ENCODE peak calls at places on chromosome 11, in ten cellular contexts. K, V, M, B, O, P, I, Q, X and D are unnamed samples. For H3K4me1, the result is how much of the 10 kb centered on the place peaks cover.

GRCh38 chr11:1453611-1454386 is 32.8 kb downstream of the MOB2 start:
- DNase-seq in V (no peak), M (peak), Q (no peak), B (peak), P (peak), I (no peak), X (no peak), O (no peak), K (no peak), D (peak)

GRCh38 chr11:111737877-111738205 is 28.3 kb downstream of the PPP2R1B start:
- DNase-seq in B (no peak), M (no peak), X (no peak), O (no peak), K (no peak), Q (no peak), P (no peak), V (no peak), I (no peak), D (no peak)

GRCh38 chr11:126403658-126404057 is 48.2 kb downstream of the ST3GAL4 start:
- DNase-seq in K (no peak), B (no peak), Q (no peak), M (peak), V (no peak), O (no peak), X (no peak), P (no peak), I (no peak), D (no peak)

GRCh38 chr11:102012946-102013345 is 34.3 kb upstream of the CFAP300 start:
- DNase-seq in I (no peak), K (no peak), M (no peak), B (peak), V (no peak), O (no peak), Q (no peak), P (no peak), X (no peak), D (no peak)

GRCh38 chr11:16528639-16529038 is 172.3 kb upstream of the SOX6 start:
- DNase-seq in M (no peak), K (no peak), O (no peak), I (no peak), B (no peak), X (no peak), Q (no peak), V (no peak), P (no peak), D (no peak)

GRCh38 chr11:20739004-20739612 is 69.7 kb downstream of the NELL1 start:
- DNase-seq in I (no peak), Q (no peak), V (no peak), O (no peak), B (no peak), P (no peak), X (no peak), M (no peak), K (no peak), D (no peak)

GRCh38 chr11:116357769-116358544 is 414.8 kb downstream of the BUD13 start:
- DNase-seq in Q (no peak), M (peak), B (no peak), V (no peak), O (no peak), P (no peak), I (peak), X (no peak), K (no peak), D (no peak)

GRCh38 chr11:73414977-73415492 is 38.8 kb downstream of the RELT start:
- DNase-seq in K (no peak), O (no peak), Q (no peak), I (no peak), M (no peak), X (no peak), V (no peak), B (no peak), P (no peak), D (no peak)

GRCh38 chr11:27194976-27195375 is 154.4 kb downstream of the BBOX1 start:
- DNase-seq in K (no peak), B (no peak), I (no peak), V (no peak), O (no peak), Q (no peak), X (no peak), M (no peak), P (no peak), D (no peak)

GRCh38 chr11:76196849-76197248 is 9.5 kb downstream of the WNT11 start:
- DNase-seq in Q (no peak), K (no peak), M (no peak), X (no peak), O (no peak), I (no peak), B (no peak), V (no peak), P (no peak), D (no peak)

GRCh38 chr11:46930089-46930488 is 6.5 kb upstream of the CSTPP1 start:
- DNase-seq in K (no peak), O (no peak), V (no peak), X (no peak), I (no peak), P (no peak), B (no peak), Q (no peak), M (no peak), D (peak)

GRCh38 chr11:129292768-129293167 is 82.9 kb upstream of the BARX2 start:
- DNase-seq in V (no peak), Q (no peak), I (no peak), M (no peak), K (no peak), O (no peak), X (no peak), P (no peak), B (no peak), D (no peak)

GRCh38 chr11:86608251-86608799 is 64.1 kb downstream of the ME3 start:
- DNase-seq in O (peak), P (peak), Q (peak), B (peak), X (peak), M (peak), K (peak), V (peak), I (peak), D (peak)

GRCh38 chr11:72706579-72706978 is 32.4 kb upstream of the PDE2A start:
- DNase-seq in V (no peak), B (no peak), X (no peak), M (no peak), I (no peak), Q (no peak), K (no peak), O (no peak), P (no peak), D (no peak)

GRCh38 chr11:61745796-61746653 is 6.4 kb upstream of the MYRF start:
- DNase-seq in B (no peak), X (no peak), I (no peak), P (no peak), Q (no peak), M (peak), V (no peak), O (peak), K (no peak), D (no peak)

GRCh38 chr11:100964400-100964799 is 165.2 kb downstream of the PGR start:
- DNase-seq in Q (no peak), M (no peak), X (no peak), I (no peak), O (no peak), B (no peak), P (no peak), V (no peak), K (peak), D (no peak)

GRCh38 chr11:124868322-124869274 is 3.4 kb downstream of the ROBO3 start:
- DNase-seq in V (no peak), O (peak), P (no peak), X (no peak), Q (peak), M (no peak), I (no peak), B (no peak), K (no peak), D (no peak)
- TF ChIP-seq CTCF in V (no peak), O (no peak), P (no peak), X (no peak), Q (no peak), M (no peak), I (no peak), B (no peak), K (no peak), D (peak)

DNA sequence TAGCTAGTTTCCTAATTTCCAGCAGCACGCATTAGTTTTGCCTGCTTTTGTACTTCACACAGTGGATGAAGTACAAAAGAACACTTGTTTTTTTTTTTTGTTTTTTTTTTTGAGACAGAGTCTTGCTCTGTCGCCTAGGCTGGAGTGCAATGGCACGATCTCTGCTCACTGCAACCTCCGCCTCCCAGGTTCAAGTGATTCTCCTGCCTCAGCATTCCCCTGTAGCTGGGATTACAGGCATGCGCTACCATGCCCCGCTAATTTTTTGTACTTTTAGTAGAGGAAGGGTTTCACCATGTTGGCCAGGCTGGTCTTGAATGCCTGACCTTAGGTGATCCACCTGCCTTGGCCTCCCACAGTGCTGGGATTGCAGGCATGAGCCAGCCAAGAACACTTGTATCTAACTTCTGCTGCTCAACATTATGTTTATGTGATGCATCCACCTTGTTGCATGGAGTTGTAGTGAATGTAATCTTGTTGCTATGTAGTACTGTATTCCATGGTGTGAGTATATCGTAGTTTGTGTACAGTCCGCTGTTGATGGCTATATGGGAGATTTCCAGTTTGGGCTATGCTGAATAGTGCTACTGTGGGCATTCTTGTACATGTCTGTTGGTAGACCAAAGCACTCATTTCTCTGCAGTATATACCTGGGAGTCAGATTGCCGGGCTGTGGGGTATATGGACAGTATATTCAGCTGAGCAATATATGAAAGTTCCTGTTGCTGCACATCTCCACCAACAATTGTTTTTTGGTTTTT is 17.3 kb downstream of the PACS1 start:
- DNase-seq in K (no peak), Q (no peak), O (no peak), X (no peak), P (no peak), M (peak), I (no peak), V (no peak), B (no peak), D (no peak)
- H3K4me1 ChIP-seq in K (under half), Q (under half), O (under half), X (under half), P (under half), M (under half), I (under half), V (under half), B (under half), D (under half)

GRCh38 chr11:117481885-117482284 is 154.2 kb downstream of the CEP164 start:
- DNase-seq in K (no peak), X (no peak), P (no peak), B (no peak), Q (no peak), M (no peak), O (no peak), I (no peak), V (no peak), D (no peak)

GRCh38 chr11:117482881-117483280 is 155.2 kb downstream of the CEP164 start:
- DNase-seq in K (no peak), I (no peak), O (no peak), M (no peak), P (no peak), Q (no peak), X (no peak), V (no peak), B (no peak), D (no peak)

GRCh38 chr11:117486059-117486458 is 158.4 kb downstream of the CEP164 start:
- DNase-seq in O (no peak), X (no peak), Q (no peak), K (no peak), P (no peak), I (no peak), M (no peak), B (no peak), V (no peak), D (no peak)

GRCh38 chr11:117483372-117483771 is 155.7 kb downstream of the CEP164 start:
- DNase-seq in V (no peak), I (no peak), M (no peak), B (no peak), P (no peak), Q (no peak), K (no peak), O (no peak), X (no peak), D (no peak)

DNA sequence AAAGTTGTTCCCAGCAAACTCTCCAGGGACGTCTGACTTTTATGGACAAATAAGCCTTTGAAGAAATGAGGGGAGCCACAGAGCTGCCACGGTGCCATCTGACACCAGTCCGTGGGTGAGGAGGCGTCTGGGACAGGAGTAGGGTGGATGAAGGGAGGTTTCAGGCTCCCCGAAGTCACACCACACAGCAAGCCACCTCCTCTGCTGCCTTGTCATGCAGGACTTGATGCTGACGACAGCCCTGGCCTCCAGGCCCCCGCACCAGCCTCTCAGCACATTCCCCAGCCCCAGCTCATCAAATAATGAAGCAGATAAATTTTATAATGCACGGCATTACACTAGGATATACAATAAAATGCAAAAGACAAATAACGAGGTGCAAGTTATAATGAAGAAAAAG is 156.5 kb downstream of the CEP164 start:
- DNase-seq in X (no peak), B (no peak), Q (no peak), O (no peak), K (no peak), I (no peak), V (no peak), M (no peak), P (no peak), D (no peak)
- H3K27ac ChIP-seq in X (no peak), B (no peak), Q (no peak), O (no peak), K (no peak), I (no peak), V (no peak), M (no peak), P (no peak), D (no peak)

GRCh38 chr11:69167916-69168691 is 12.4 kb downstream of the SMIM38 start:
- DNase-seq in Q (peak), K (peak), M (no peak), I (no peak), P (peak), O (no peak), V (no peak), B (no peak), X (no peak), D (peak)

GRCh38 chr11:69164824-69165223 is 9.1 kb downstream of the SMIM38 start:
- DNase-seq in M (no peak), O (no peak), Q (no peak), V (no peak), P (no peak), X (no peak), B (no peak), I (no peak), K (no peak), D (no peak)

GRCh38 chr11:69167130-69167915 is 11.6 kb downstream of the SMIM38 start:
- DNase-seq in B (no peak), M (no peak), O (no peak), K (no peak), V (no peak), I (no peak), Q (peak), P (no peak), X (no peak), D (no peak)

GRCh38 chr11:69165775-69166174 is 10.0 kb downstream of the SMIM38 start:
- DNase-seq in P (no peak), K (no peak), O (no peak), B (no peak), Q (no peak), M (no peak), V (no peak), I (no peak), X (no peak), D (no peak)

DNA sequence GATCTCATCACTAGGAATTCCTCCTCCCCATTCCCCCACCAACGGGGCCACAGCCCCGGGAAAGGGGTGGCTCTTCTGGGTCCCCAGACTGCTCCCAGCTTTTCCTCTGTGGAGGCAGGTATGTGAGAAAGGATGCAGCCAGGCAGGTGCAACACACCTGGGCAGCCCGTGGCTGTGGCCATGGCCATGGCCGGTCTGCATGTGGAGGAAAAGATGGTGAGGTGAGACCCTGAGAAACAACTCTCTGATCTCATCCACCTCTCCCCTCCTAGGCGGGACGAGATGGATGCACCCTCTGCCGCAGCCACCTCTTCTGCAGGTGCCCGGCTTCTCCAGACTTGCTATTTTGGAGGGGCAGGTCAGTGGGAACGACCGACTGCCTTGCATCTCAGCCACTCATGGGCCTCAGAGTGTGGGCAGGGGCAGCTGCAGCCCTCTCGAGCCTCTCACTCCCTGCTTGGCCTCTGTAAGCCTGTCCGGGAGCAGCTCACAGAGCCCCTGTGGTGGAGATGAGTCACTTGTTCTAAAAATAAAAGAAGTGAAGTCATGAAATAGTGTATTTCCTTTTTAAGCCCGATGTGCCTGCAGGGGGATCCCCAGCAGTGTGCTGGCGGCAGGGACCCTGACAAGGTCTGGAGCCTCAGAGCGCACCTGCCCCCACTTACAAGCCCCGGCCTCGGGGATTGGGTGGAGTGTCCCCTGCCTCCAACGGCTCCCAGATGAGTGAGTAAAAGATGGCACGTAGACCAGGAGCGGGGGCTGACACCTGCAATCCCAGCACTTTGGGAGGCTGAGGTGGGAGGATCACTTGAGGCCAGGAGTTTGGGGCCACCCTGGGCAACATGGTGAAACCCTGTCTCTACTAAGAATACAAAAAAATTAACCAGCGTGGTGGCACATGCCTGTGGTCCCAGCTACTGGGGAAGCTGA is 10.7 kb downstream of the SMIM38 start:
- DNase-seq in K (peak), Q (no peak), I (no peak), P (no peak), M (no peak), B (no peak), X (no peak), V (no peak), O (no peak), D (peak)
- TF ChIP-seq CTCF in K (peak), Q (no peak), I (no peak), P (no peak), M (no peak), B (no peak), X (no peak), V (no peak), O (no peak), D (peak)

GRCh38 chr11:3161309-3161708 is 3.8 kb downstream of the OSBPL5 start:
- DNase-seq in I (peak), O (peak), B (no peak), M (no peak), K (no peak), V (no peak), P (no peak), Q (peak), X (peak), D (no peak)
- H3K4me1 ChIP-seq in I (half or more), O (under half), B (half or more), M (under half), K (under half), V (under half), P (under half), Q (under half), X (under half), D (under half)

DNA sequence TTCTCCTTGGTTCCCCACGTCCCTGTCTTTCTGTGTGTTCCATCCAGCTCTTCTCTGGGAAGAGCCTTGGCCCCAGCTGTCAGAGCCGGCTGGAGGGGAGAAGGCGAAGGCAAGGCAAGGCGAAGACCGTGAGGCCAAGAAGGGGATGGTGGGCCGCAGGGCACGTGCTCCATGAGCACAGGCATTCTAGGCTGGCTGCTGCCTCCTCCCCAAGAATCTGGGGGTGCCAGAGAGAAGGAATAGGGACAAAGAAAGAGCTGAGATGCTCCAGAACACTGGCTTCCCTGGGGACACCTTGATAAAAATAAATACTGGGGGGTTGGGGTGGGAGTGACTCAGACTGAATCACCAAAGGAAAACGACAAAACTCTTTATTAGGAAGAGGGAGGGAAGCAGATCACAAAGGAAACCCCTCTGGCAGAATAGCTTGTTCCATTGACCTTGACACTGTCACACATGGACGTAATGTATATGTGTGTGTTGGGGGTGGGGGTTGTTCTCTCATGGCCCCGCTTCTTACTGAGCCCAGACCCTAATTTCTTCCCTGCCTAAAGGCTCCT is 52.5 kb downstream of the NECTIN1 start:
- DNase-seq in P (no peak), O (no peak), Q (no peak), V (no peak), B (no peak), M (no peak), I (no peak), X (no peak), K (peak), D (no peak)
- H3K27ac ChIP-seq in P (no peak), O (no peak), Q (no peak), V (no peak), B (no peak), M (no peak), I (no peak), X (no peak), K (no peak), D (peak)

GRCh38 chr11:48081151-48082010 is 101.0 kb downstream of the PTPRJ start:
- DNase-seq in I (peak), K (peak), Q (peak), O (peak), X (peak), M (peak), P (peak), V (peak), B (no peak), D (no peak)
- TF ChIP-seq CTCF in I (no peak), K (no peak), Q (no peak), O (no peak), X (no peak), M (no peak), P (no peak), V (no peak), B (no peak), D (no peak)

GRCh38 chr11:12822623-12823022 is 148.4 kb downstream of the TEAD1 start:
- DNase-seq in V (no peak), X (no peak), I (no peak), B (no peak), M (no peak), P (no peak), O (no peak), K (no peak), Q (no peak), D (no peak)

GRCh38 chr11:12827369-12827768 is 153.1 kb downstream of the TEAD1 start:
- DNase-seq in K (no peak), X (no peak), M (no peak), Q (no peak), V (no peak), O (no peak), B (no peak), P (no peak), I (no peak), D (no peak)

GRCh38 chr11:12826441-12826840 is 152.2 kb downstream of the TEAD1 start:
- DNase-seq in X (no peak), P (no peak), V (no peak), O (no peak), Q (no peak), M (no peak), K (no peak), B (no peak), I (no peak), D (no peak)

GRCh38 chr11:12827929-12828812 is 153.9 kb downstream of the TEAD1 start:
- DNase-seq in B (peak), V (peak), I (no peak), X (peak), O (no peak), K (peak), M (peak), Q (peak), P (no peak), D (no peak)

GRCh38 chr11:12824281-12825041 is 150.2 kb downstream of the TEAD1 start:
- DNase-seq in X (no peak), Q (peak), K (no peak), P (no peak), V (no peak), M (no peak), I (no peak), B (no peak), O (no peak), D (no peak)
- H3K4me1 ChIP-seq in X (under half), Q (under half), K (under half), P (under half), V (under half), M (under half), I (under half), B (under half), O (under half), D (under half)